ENCODE peak calls at places on chromosomes 11 and 22, in nine cellular contexts. R is colonic mucosa; P is mucosa of descending colon; G is tibial artery; V is effector memory CD4-positive, alpha-beta T cell; Y is lower lobe of right lung; W is CD4-positive, CD25-positive, alpha-beta regulatory T cell; Z is neural progenitor cell; Q is fibroblast of lung. T is an unnamed sample. For H3K9me3, the result is how much of the 10 kb centered on the place peaks cover.

GRCh38 chr11:115993613-115994012 is 489.4 kb upstream of the CADM1 start:
- DNase-seq in G (no peak), Y (no peak), Z (no peak), R (no peak), W (no peak), P (no peak), Q (no peak), V (no peak), T (no peak)

GRCh38 chr11:6650980-6651379 is 4.6 kb downstream of the DCHS1 start:
- DNase-seq in R (no peak), W (no peak), Z (no peak), G (no peak), Q (peak), Y (no peak), P (no peak), V (no peak), T (no peak)

GRCh38 chr11:70155386-70155785 is 47.7 kb upstream of the FADD start:
- DNase-seq in Z (no peak), P (no peak), Q (peak), G (no peak), Y (no peak), R (no peak), W (no peak), V (no peak), T (no peak)

GRCh38 chr11:18408558-18409242 is 3.4 kb upstream of the LDHC start:
- DNase-seq in P (no peak), R (no peak), W (no peak), V (no peak), G (no peak), Y (no peak), Z (no peak), Q (no peak), T (no peak)

GRCh38 chr22:20111045-20111688 is 4.7 kb upstream of the RANBP1 start:
- DNase-seq in R (no peak), Q (no peak), G (no peak), W (peak), V (no peak), Y (peak), Z (peak), P (no peak), T (no peak)

GRCh38 chr11:70568504-70569172 is 170.3 kb downstream of the CTTN start:
- DNase-seq in R (peak), Q (peak), P (peak), G (peak), W (no peak), Y (peak), Z (peak), V (no peak), T (no peak)

GRCh38 chr22:19806213-19807160 is 45.9 kb downstream of the TBX1 start:
- DNase-seq in V (no peak), Z (no peak), R (peak), P (peak), Q (peak), W (no peak), Y (peak), G (no peak), T (peak)

GRCh38 chr11:22728600-22729394 is 62.4 kb downstream of the GAS2 start:
- DNase-seq in Q (no peak), V (no peak), W (no peak), Y (no peak), Z (no peak), G (no peak), P (no peak), R (no peak), T (no peak)

GRCh38 chr11:34240150-34240494 is 117.7 kb downstream of the ABTB2 start:
- DNase-seq in Z (no peak), W (no peak), Q (peak), Y (no peak), V (no peak), P (no peak), R (no peak), G (no peak), T (no peak)

GRCh38 chr22:28923826-28924732 is 40.7 kb downstream of the ZNRF3 start:
- DNase-seq in Z (no peak), G (no peak), W (no peak), P (peak), Y (peak), R (peak), Q (peak), V (no peak), T (no peak)

GRCh38 chr22:27247691-27248434 is 553.7 kb downstream of the MN1 start:
- DNase-seq in V (no peak), Y (no peak), P (peak), R (no peak), G (peak), W (no peak), Q (peak), Z (no peak), T (no peak)

GRCh38 chr11:17259519-17259918 is 17.0 kb upstream of the NUCB2 start:
- DNase-seq in P (no peak), V (no peak), R (no peak), G (no peak), Z (no peak), W (no peak), Y (no peak), Q (peak), T (no peak)

GRCh38 chr11:96054870-96055705 is 131.2 kb upstream of the MTMR2 start:
- DNase-seq in G (no peak), Q (peak), W (peak), V (no peak), R (no peak), Z (peak), Y (no peak), P (no peak), T (no peak)

GRCh38 chr11:57515332-57516060 is at the start of gene SLC43A1:
- DNase-seq in P (peak), G (peak), Y (peak), Q (peak), V (no peak), Z (peak), R (peak), W (no peak), T (no peak)

GRCh38 chr11:75673977-75674582 is 5.2 kb upstream of the MAP6 start:
- DNase-seq in Y (no peak), Q (peak), G (no peak), R (no peak), V (no peak), Z (no peak), P (no peak), W (no peak), T (no peak)

DNA sequence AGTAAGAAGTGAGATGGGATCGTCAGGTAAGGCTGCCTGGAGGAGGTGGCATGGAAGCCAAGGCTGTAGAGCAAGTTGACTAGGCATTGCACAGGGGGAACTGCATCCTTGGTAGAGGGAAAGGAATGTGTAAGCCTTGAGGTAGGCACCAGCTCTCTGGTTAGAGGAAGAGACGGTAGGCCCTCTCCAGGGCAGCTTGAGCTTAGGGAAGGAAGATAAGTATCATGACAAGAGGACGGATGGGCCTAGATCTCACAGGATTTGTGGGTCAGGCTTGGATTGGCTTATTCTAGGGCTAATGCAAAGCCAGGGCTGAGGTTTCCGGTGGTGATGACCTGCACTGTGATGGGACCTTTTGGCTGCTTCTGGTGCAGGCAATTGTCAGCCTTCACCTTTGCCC is 1035.8 kb downstream of the TBC1D22A start:
- DNase-seq in W (no peak), P (no peak), V (no peak), G (no peak), R (no peak), Z (no peak), Q (no peak), Y (no peak), T (no peak)
- H3K9me3 ChIP-seq in W (under half), P (under half), V (under half), G (under half), R (under half), Z (under half), Q (under half), Y (under half), T (under half)

DNA sequence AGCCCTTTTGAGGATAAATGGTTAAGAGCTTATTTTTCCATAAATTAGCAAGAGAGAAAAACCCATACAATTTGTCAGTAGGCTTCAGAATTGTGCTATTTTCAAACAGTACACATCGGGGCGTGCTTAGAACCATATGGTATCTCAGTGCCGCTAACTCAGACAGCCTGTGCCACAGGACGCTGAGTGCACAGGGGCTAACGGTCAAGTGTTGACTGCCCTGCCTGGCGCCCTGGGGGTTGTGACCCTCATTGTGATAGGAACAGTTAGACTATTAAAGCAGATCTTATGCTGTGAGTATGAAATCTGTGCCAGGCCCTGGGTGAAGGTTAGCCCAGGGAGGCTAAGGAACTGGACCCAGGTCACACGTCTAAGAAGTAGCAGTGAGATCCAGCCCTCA is 1519.7 kb downstream of the BRD1 start:
- DNase-seq in W (no peak), Q (no peak), Y (no peak), P (no peak), R (peak), V (no peak), G (no peak), Z (no peak), T (no peak)
- H3K9me3 ChIP-seq in W (under half), Q (under half), Y (under half), P (under half), R (under half), V (under half), G (under half), Z (under half), T (under half)

DNA sequence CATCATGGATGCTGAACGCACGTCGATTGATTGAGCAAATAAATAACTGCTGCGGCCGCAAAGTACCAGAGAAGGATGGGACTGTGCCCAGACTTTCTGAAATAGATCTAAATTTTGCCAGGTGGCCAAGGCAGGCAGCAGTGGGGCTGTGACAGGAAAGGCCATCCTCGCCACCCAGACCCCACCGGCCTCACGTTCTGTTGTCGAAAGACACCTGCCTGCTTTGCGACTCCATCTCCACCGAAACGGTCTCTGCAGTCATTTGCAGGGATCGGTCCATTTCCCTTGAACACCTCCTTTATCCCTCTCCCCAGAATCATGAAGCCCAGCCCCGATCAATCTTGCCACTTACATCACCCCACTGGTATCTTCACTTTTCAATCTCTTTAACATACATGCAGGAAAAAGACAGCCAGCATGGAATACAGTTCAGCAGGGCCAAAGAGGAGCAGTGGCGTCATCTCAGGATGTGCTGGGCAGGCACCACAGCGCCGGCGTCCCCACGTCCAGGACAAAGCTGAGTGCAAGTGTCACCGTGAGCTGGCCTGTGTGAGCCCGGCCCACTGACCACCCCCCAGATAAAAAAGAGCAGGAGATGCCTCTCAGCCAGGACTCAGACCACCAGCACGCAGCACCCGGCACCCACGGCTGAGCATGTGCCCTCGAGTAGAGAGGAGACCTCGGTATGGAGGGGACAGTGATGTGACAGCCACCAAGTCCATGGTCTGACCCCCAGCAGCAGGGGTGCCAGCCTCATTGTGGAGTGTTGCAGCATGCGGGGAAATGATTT is 610.3 kb downstream of the TBC1D22A start:
- DNase-seq in W (no peak), G (no peak), V (no peak), Y (peak), Q (no peak), Z (no peak), R (no peak), P (no peak), T (no peak)
- H3K9me3 ChIP-seq in W (under half), G (under half), V (under half), Y (under half), Q (under half), Z (under half), R (under half), P (under half), T (under half)

GRCh38 chr22:48639896-48640732 is 1187.6 kb downstream of the BRD1 start:
- DNase-seq in Q (no peak), G (no peak), Y (no peak), Z (no peak), R (no peak), V (no peak), W (no peak), P (no peak), T (no peak)

GRCh38 chr22:48642550-48642949 is 1185.1 kb downstream of the BRD1 start:
- DNase-seq in Z (no peak), Q (no peak), P (no peak), G (no peak), W (no peak), V (no peak), R (no peak), Y (no peak), T (no peak)

GRCh38 chr22:48640890-48641771 is 1186.5 kb downstream of the BRD1 start:
- DNase-seq in Q (no peak), R (no peak), Z (peak), P (no peak), G (no peak), V (no peak), Y (no peak), W (no peak), T (no peak)

GRCh38 chr22:48643066-48643731 is 1184.5 kb downstream of the BRD1 start:
- DNase-seq in G (no peak), R (no peak), W (no peak), Z (no peak), V (no peak), Y (no peak), P (no peak), Q (no peak), T (no peak)

DNA sequence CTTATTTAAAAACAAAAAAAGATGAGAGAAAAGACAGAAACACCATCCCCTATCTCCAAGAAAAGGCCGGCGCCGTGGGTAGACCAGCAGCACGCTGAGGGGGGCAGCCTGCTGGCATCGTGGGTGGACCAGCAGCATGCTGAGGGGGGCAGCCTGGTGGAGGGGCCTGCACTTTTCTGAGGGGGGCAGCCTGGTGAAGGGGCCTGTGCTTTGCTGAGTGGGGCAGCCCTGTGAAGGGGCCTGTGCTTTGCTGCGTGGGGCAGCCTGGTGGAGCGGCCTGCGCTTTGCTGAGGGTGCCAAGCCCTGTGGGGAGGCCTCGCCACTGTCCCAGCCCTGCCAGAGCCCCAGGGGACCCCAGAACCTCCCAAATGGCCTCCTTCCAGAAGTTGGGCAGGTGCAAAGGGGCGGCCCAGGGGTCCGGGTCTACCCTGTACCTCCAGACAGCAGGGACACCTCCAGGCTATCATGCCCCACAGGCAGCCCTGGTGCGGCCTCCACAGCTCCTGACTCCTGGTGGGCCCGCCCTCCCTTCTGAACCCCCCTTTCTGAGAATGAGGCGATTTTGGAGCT is 1185.7 kb downstream of the BRD1 start:
- DNase-seq in P (no peak), V (no peak), W (no peak), Y (no peak), R (no peak), Q (no peak), G (no peak), Z (no peak), T (no peak)
- H3K9me3 ChIP-seq in P (under half), V (under half), W (under half), Y (under half), R (under half), Q (under half), G (under half), Z (under half), T (under half)

GRCh38 chr22:47293368-47294221 is 531.1 kb downstream of the TBC1D22A start:
- DNase-seq in Y (no peak), Z (no peak), W (no peak), V (no peak), G (peak), P (no peak), Q (no peak), R (no peak), T (no peak)
- H3K9me3 ChIP-seq in Y (under half), Z (under half), W (under half), V (under half), G (under half), P (under half), Q (under half), R (under half), T (under half)

GRCh38 chr22:49626361-49627216 is 201.1 kb downstream of the BRD1 start:
- DNase-seq in R (no peak), Q (no peak), P (no peak), V (no peak), W (no peak), G (no peak), Y (peak), Z (no peak), T (no peak)
- H3K9me3 ChIP-seq in R (under half), Q (under half), P (under half), V (under half), W (under half), G (under half), Y (under half), Z (under half), T (under half)